ENCODE peak calls at places on chromosomes 4 and X, in six cellular contexts. E, Q, L, Z, A and Y are unnamed samples.

GRCh38 chrX:109827772-109828171 is 94.7 kb upstream of the ACSL4 start:
- DNase-seq in E (no peak), Q (no peak), L (no peak), Z (no peak), A (no peak), Y (no peak)

GRCh38 chr4:177239878-177240277 is 69.8 kb upstream of the NEIL3 start:
- DNase-seq in E (no peak), Q (no peak), L (no peak), Z (no peak), A (no peak), Y (no peak)

GRCh38 chr4:160423879-160424451 is 1321.1 kb downstream of the RAPGEF2 start:
- DNase-seq in E (no peak), Q (no peak), L (no peak), Z (no peak), A (no peak), Y (no peak)

GRCh38 chr4:108571027-108571569 is 49.3 kb upstream of the RPL34 start:
- DNase-seq in E (no peak), Q (no peak), L (no peak), Z (no peak), A (no peak), Y (no peak)

GRCh38 chrX:1491851-1492349 is 39.2 kb upstream of the ASMTL start:
- DNase-seq in E (peak), Q (peak), L (no peak), Z (no peak), A (no peak), Y (no peak)

GRCh38 chrX:19747672-19748610 is 139.5 kb downstream of the SH3KBP1 start:
- DNase-seq in E (no peak), Q (no peak), L (no peak), Z (peak), A (no peak), Y (no peak)

GRCh38 chr4:132063829-132064228 is 1085.3 kb upstream of the PCDH10 start:
- DNase-seq in E (no peak), Q (no peak), L (no peak), Z (no peak), A (no peak), Y (no peak)

GRCh38 chr4:145852256-145852839 is 86.3 kb downstream of the ZNF827 start:
- DNase-seq in E (no peak), Q (no peak), L (no peak), Z (no peak), A (no peak), Y (no peak)

GRCh38 chrX:100368167-100368566 is 41.9 kb downstream of the PCDH19 start:
- DNase-seq in E (no peak), Q (peak), L (no peak), Z (no peak), A (no peak), Y (no peak)

GRCh38 chrX:119659522-119659921 is 33.4 kb downstream of the SEPTIN6 start:
- DNase-seq in E (no peak), Q (no peak), L (no peak), Z (no peak), A (no peak), Y (no peak)

GRCh38 chr4:138347561-138347960 is 105.4 kb upstream of the SLC7A11 start:
- DNase-seq in E (no peak), Q (no peak), L (no peak), Z (no peak), A (no peak), Y (no peak)

GRCh38 chr4:88820723-88821368 is 123.2 kb upstream of the NAP1L5 start:
- DNase-seq in E (no peak), Q (no peak), L (no peak), Z (no peak), A (no peak), Y (no peak)

GRCh38 chr4:1598641-1599481 is 85.3 kb downstream of the FAM53A start:
- DNase-seq in E (no peak), Q (no peak), L (no peak), Z (no peak), A (no peak), Y (no peak)

GRCh38 chr4:157957905-157958304 is 214.9 kb downstream of the GASK1B start:
- DNase-seq in E (no peak), Q (no peak), L (no peak), Z (no peak), A (no peak), Y (no peak)

GRCh38 chrX:10512258-10512657 is 108.1 kb downstream of the MID1 start:
- DNase-seq in E (no peak), Q (no peak), L (no peak), Z (no peak), A (no peak), Y (no peak)

GRCh38 chrX:103533428-103534216 is 14.3 kb upstream of the RAB40A start:
- DNase-seq in E (peak), Q (peak), L (peak), Z (peak), A (peak), Y (no peak)

GRCh38 chrX:129144172-129145038 is 378.9 kb downstream of the SMARCA1 start:
- DNase-seq in E (no peak), Q (peak), L (no peak), Z (no peak), A (no peak), Y (no peak)

GRCh38 chrX:140057001-140057411 is 91.7 kb upstream of the CXorf66 start:
- DNase-seq in E (peak), Q (peak), L (peak), Z (peak), A (peak), Y (no peak)

GRCh38 chr4:68654946-68655721 is 15.3 kb downstream of the UGT2B15 start:
- DNase-seq in E (no peak), Q (no peak), L (no peak), Z (no peak), A (no peak), Y (no peak)

GRCh38 chr4:95732061-95732460 is 107.8 kb upstream of the PDHA2 start:
- DNase-seq in E (no peak), Q (no peak), L (no peak), Z (no peak), A (no peak), Y (no peak)

GRCh38 chr4:8410641-8411271 is 29.8 kb downstream of the ACOX3 start:
- DNase-seq in E (no peak), Q (peak), L (no peak), Z (peak), A (peak), Y (no peak)

GRCh38 chr4:147724468-147725201 is 7.3 kb upstream of the ARHGAP10 start:
- DNase-seq in E (no peak), Q (no peak), L (no peak), Z (no peak), A (no peak), Y (no peak)

GRCh38 chr4:26372525-26373172 is 51.8 kb downstream of the RBPJ start:
- DNase-seq in E (no peak), Q (peak), L (no peak), Z (peak), A (peak), Y (no peak)

GRCh38 chr4:1907848-1908525 is 36.8 kb downstream of the NSD2 start:
- DNase-seq in E (no peak), Q (no peak), L (no peak), Z (no peak), A (no peak), Y (no peak)

GRCh38 chrX:66046612-66047235 is 6.8 kb upstream of the VSIG4 start:
- DNase-seq in E (no peak), Q (no peak), L (no peak), Z (no peak), A (no peak), Y (no peak)

GRCh38 chr4:86741841-86742240 is 107.3 kb downstream of the SLC10A6 start:
- DNase-seq in E (no peak), Q (no peak), L (no peak), Z (no peak), A (no peak), Y (no peak)
- TF ChIP-seq POLR2A in E (no peak), Q (no peak), L (no peak), Z (no peak), A (no peak), Y (no peak)

GRCh38 chrX:71227370-71228062 is 4.5 kb downstream of the GJB1 start:
- DNase-seq in E (no peak), Q (peak), L (no peak), Z (no peak), A (no peak), Y (no peak)
- TF ChIP-seq POLR2A in E (no peak), Q (peak), L (no peak), Z (no peak), A (no peak), Y (no peak)

GRCh38 chr4:76067652-76068286 is 6.7 kb upstream of the ART3 start:
- DNase-seq in E (peak), Q (peak), L (peak), Z (peak), A (peak), Y (no peak)
- TF ChIP-seq POLR2A in E (no peak), Q (no peak), L (no peak), Z (no peak), A (no peak), Y (no peak)

DNA sequence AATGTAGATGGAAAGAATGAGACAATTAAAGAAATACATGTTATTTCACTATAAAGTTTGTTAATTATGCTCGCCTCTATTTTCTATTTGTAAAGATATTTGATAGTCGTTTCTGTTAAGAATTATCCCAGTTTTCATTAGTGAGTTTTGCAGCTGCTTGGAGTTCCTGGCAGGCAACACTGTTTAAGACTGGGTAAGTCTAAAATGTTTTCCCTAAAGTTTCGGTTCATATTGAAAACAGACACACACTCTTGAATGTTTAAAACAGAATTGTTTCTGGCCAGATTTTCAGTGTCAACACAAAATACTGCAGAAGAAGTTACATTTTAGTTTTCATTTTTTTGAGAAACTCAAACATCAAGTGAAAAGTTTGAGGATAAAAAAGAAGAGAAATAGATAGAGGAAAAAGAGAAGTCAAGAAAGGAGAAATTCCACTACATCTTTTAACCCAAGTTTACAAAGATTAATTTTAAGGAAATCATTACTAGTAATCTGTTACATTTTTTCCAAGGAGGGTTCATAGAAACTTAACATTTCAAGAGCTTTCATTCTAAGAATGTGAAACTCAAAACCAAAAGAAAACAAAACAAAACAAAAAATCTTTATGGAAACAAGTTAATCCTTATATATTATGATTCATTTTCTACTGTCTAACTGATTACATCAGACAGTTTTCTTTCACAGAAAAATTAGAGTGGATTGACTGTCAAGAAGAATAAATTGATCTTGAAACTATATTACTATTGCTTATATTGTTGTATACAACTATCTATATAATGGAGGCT is 305.5 kb downstream of the FAT4 start:
- DNase-seq in E (no peak), Q (no peak), L (no peak), Z (no peak), A (no peak), Y (no peak)
- TF ChIP-seq POLR2A in E (no peak), Q (no peak), L (no peak), Z (no peak), A (no peak), Y (no peak)

GRCh38 chrX:108091266-108091877 is at the start of the genes ATG4A and PSMD10:
- DNase-seq in E (peak), Q (peak), L (peak), Z (peak), A (peak), Y (peak)
- TF ChIP-seq POLR2A in E (peak), Q (peak), L (peak), Z (peak), A (peak), Y (peak)